ENCODE peak calls at places on chromosome 20, in ten cellular contexts. One of them, this sample, is unnamed.

GRCh38 chr20:44785768-44786167 is 24.6 kb downstream of the RIMS4 start:
- DNase-seq in activated effector memory CD4-positive, alpha-beta T cell treated with Interleukin-2 at 50 U/mL for 16 hours: no peak
- DNase-seq in lung: no peak
- DNase-seq in IMR-90: no peak
- DNase-seq in pancreas: no peak
- DNase-seq in fibroblast of gingiva: no peak
- DNase-seq in right lobe of liver: no peak
- DNase-seq in SJSA1: no peak
- DNase-seq in ecto neural progenitor cell: peak
- DNase-seq in nephron progenitor cell: peak
- DNase-seq in this sample: no peak

GRCh38 chr20:3751664-3752385 is 15.7 kb downstream of the ADISSP start:
- DNase-seq in activated effector memory CD4-positive, alpha-beta T cell treated with Interleukin-2 at 50 U/mL for 16 hours: peak
- DNase-seq in lung: peak
- DNase-seq in IMR-90: no peak
- DNase-seq in pancreas: peak
- DNase-seq in fibroblast of gingiva: no peak
- DNase-seq in right lobe of liver: peak
- DNase-seq in SJSA1: no peak
- DNase-seq in ecto neural progenitor cell: peak
- DNase-seq in nephron progenitor cell: peak
- DNase-seq in this sample: no peak

GRCh38 chr20:38032585-38033329 is 499 bp downstream of the TTI1 start:
- DNase-seq in activated effector memory CD4-positive, alpha-beta T cell treated with Interleukin-2 at 50 U/mL for 16 hours: no peak
- DNase-seq in lung: no peak
- DNase-seq in IMR-90: no peak
- DNase-seq in pancreas: no peak
- DNase-seq in fibroblast of gingiva: no peak
- DNase-seq in right lobe of liver: no peak
- DNase-seq in SJSA1: no peak
- DNase-seq in ecto neural progenitor cell: no peak
- DNase-seq in nephron progenitor cell: no peak
- DNase-seq in this sample: no peak

GRCh38 chr20:8608470-8608869 is 460.4 kb upstream of the PLCB4 start:
- DNase-seq in activated effector memory CD4-positive, alpha-beta T cell treated with Interleukin-2 at 50 U/mL for 16 hours: no peak
- DNase-seq in lung: no peak
- DNase-seq in IMR-90: no peak
- DNase-seq in pancreas: no peak
- DNase-seq in fibroblast of gingiva: no peak
- DNase-seq in right lobe of liver: no peak
- DNase-seq in SJSA1: no peak
- DNase-seq in ecto neural progenitor cell: no peak
- DNase-seq in nephron progenitor cell: no peak
- DNase-seq in this sample: no peak

GRCh38 chr20:46681032-46681854 is 8.0 kb downstream of the TP53RK start:
- DNase-seq in activated effector memory CD4-positive, alpha-beta T cell treated with Interleukin-2 at 50 U/mL for 16 hours: peak
- DNase-seq in lung: peak
- DNase-seq in IMR-90: peak
- DNase-seq in pancreas: peak
- DNase-seq in fibroblast of gingiva: no peak
- DNase-seq in right lobe of liver: peak
- DNase-seq in SJSA1: no peak
- DNase-seq in ecto neural progenitor cell: no peak
- DNase-seq in nephron progenitor cell: peak
- DNase-seq in this sample: peak

GRCh38 chr20:63164681-63165537 is 51.0 kb downstream of the YTHDF1 start:
- DNase-seq in activated effector memory CD4-positive, alpha-beta T cell treated with Interleukin-2 at 50 U/mL for 16 hours: no peak
- DNase-seq in lung: no peak
- DNase-seq in IMR-90: no peak
- DNase-seq in pancreas: no peak
- DNase-seq in fibroblast of gingiva: no peak
- DNase-seq in right lobe of liver: no peak
- DNase-seq in SJSA1: no peak
- DNase-seq in ecto neural progenitor cell: no peak
- DNase-seq in nephron progenitor cell: no peak
- DNase-seq in this sample: no peak

GRCh38 chr20:42254673-42255072 is 636.5 kb upstream of the CHD6 start:
- DNase-seq in activated effector memory CD4-positive, alpha-beta T cell treated with Interleukin-2 at 50 U/mL for 16 hours: no peak
- DNase-seq in lung: no peak
- DNase-seq in IMR-90: no peak
- DNase-seq in pancreas: no peak
- DNase-seq in fibroblast of gingiva: no peak
- DNase-seq in right lobe of liver: no peak
- DNase-seq in SJSA1: no peak
- DNase-seq in ecto neural progenitor cell: no peak
- DNase-seq in nephron progenitor cell: no peak
- DNase-seq in this sample: no peak

GRCh38 chr20:15111654-15112053 is 774.2 kb upstream of the FLRT3 start:
- DNase-seq in activated effector memory CD4-positive, alpha-beta T cell treated with Interleukin-2 at 50 U/mL for 16 hours: no peak
- DNase-seq in lung: no peak
- DNase-seq in IMR-90: no peak
- DNase-seq in pancreas: no peak
- DNase-seq in fibroblast of gingiva: no peak
- DNase-seq in right lobe of liver: no peak
- DNase-seq in SJSA1: no peak
- DNase-seq in ecto neural progenitor cell: no peak
- DNase-seq in nephron progenitor cell: no peak
- DNase-seq in this sample: no peak

GRCh38 chr20:15702161-15702560 is 871.1 kb downstream of the KIF16B start:
- DNase-seq in activated effector memory CD4-positive, alpha-beta T cell treated with Interleukin-2 at 50 U/mL for 16 hours: no peak
- DNase-seq in lung: no peak
- DNase-seq in IMR-90: peak
- DNase-seq in pancreas: no peak
- DNase-seq in fibroblast of gingiva: peak
- DNase-seq in right lobe of liver: no peak
- DNase-seq in SJSA1: no peak
- DNase-seq in ecto neural progenitor cell: no peak
- DNase-seq in nephron progenitor cell: no peak
- DNase-seq in this sample: no peak

GRCh38 chr20:288956-289692 is 1.4 kb downstream of the C20orf96 start:
- DNase-seq in activated effector memory CD4-positive, alpha-beta T cell treated with Interleukin-2 at 50 U/mL for 16 hours: no peak
- DNase-seq in lung: no peak
- DNase-seq in IMR-90: no peak
- DNase-seq in pancreas: no peak
- DNase-seq in fibroblast of gingiva: no peak
- DNase-seq in right lobe of liver: no peak
- DNase-seq in SJSA1: no peak
- DNase-seq in ecto neural progenitor cell: no peak
- DNase-seq in nephron progenitor cell: no peak
- DNase-seq in this sample: no peak

GRCh38 chr20:31871602-31871954 is 1.1 kb downstream of the TTLL9 start:
- DNase-seq in activated effector memory CD4-positive, alpha-beta T cell treated with Interleukin-2 at 50 U/mL for 16 hours: no peak
- DNase-seq in lung: no peak
- DNase-seq in IMR-90: no peak
- DNase-seq in pancreas: no peak
- DNase-seq in fibroblast of gingiva: no peak
- DNase-seq in right lobe of liver: no peak
- DNase-seq in SJSA1: peak
- DNase-seq in ecto neural progenitor cell: no peak
- DNase-seq in nephron progenitor cell: no peak
- DNase-seq in this sample: no peak

GRCh38 chr20:46463852-46464251 is 49.5 kb downstream of the ZNF334 start:
- DNase-seq in activated effector memory CD4-positive, alpha-beta T cell treated with Interleukin-2 at 50 U/mL for 16 hours: no peak
- DNase-seq in lung: no peak
- DNase-seq in IMR-90: no peak
- DNase-seq in pancreas: no peak
- DNase-seq in fibroblast of gingiva: no peak
- DNase-seq in right lobe of liver: no peak
- DNase-seq in SJSA1: no peak
- DNase-seq in ecto neural progenitor cell: no peak
- DNase-seq in nephron progenitor cell: no peak
- DNase-seq in this sample: no peak

GRCh38 chr20:18272451-18272850 is 15.9 kb upstream of the ZNF133 start:
- DNase-seq in activated effector memory CD4-positive, alpha-beta T cell treated with Interleukin-2 at 50 U/mL for 16 hours: no peak
- DNase-seq in lung: no peak
- DNase-seq in IMR-90: no peak
- DNase-seq in pancreas: no peak
- DNase-seq in fibroblast of gingiva: peak
- DNase-seq in right lobe of liver: no peak
- DNase-seq in SJSA1: no peak
- DNase-seq in ecto neural progenitor cell: no peak
- DNase-seq in nephron progenitor cell: no peak
- DNase-seq in this sample: no peak

GRCh38 chr20:47392015-47392720 is 35.7 kb upstream of the ZMYND8 start:
- DNase-seq in activated effector memory CD4-positive, alpha-beta T cell treated with Interleukin-2 at 50 U/mL for 16 hours: no peak
- DNase-seq in lung: peak
- DNase-seq in IMR-90: peak
- DNase-seq in pancreas: no peak
- DNase-seq in fibroblast of gingiva: peak
- DNase-seq in right lobe of liver: no peak
- DNase-seq in SJSA1: peak
- DNase-seq in ecto neural progenitor cell: no peak
- DNase-seq in nephron progenitor cell: no peak
- DNase-seq in this sample: peak

GRCh38 chr20:59434950-59435349 is 134.5 kb downstream of the EDN3 start:
- DNase-seq in activated effector memory CD4-positive, alpha-beta T cell treated with Interleukin-2 at 50 U/mL for 16 hours: no peak
- DNase-seq in lung: no peak
- DNase-seq in IMR-90: no peak
- DNase-seq in pancreas: no peak
- DNase-seq in fibroblast of gingiva: no peak
- DNase-seq in right lobe of liver: no peak
- DNase-seq in SJSA1: no peak
- DNase-seq in ecto neural progenitor cell: no peak
- DNase-seq in nephron progenitor cell: no peak
- DNase-seq in this sample: no peak

GRCh38 chr20:9617940-9618339 is 103.5 kb downstream of the LAMP5 start:
- DNase-seq in activated effector memory CD4-positive, alpha-beta T cell treated with Interleukin-2 at 50 U/mL for 16 hours: no peak
- DNase-seq in lung: peak
- DNase-seq in IMR-90: peak
- DNase-seq in pancreas: peak
- DNase-seq in fibroblast of gingiva: peak
- DNase-seq in right lobe of liver: no peak
- DNase-seq in SJSA1: no peak
- DNase-seq in ecto neural progenitor cell: no peak
- DNase-seq in nephron progenitor cell: peak
- DNase-seq in this sample: no peak

This sample was measured in dermis microvascular lymphatic vessel endothelial cell.